ENCODE peak calls at places on chromosomes 7 and 10, in six cellular contexts. S is IMR-90, H is thyroid gland, K is PC-3, T is cardiac fibroblast, R is A549. I is an unnamed sample.

GRCh38 chr10:131854579-131855335 is 46.1 kb upstream of the PPP2R2D start:
- DNase-seq in H (no peak), K (no peak), S (no peak), T (no peak), R (no peak), I (no peak)

GRCh38 chr7:92763636-92764423 is 72.5 kb downstream of the CDK6 start:
- DNase-seq in K (peak), H (no peak), R (peak), T (peak), S (peak), I (no peak)

GRCh38 chr7:137462847-137463246 is 119.3 kb upstream of the PTN start:
- DNase-seq in S (no peak), K (no peak), T (no peak), H (no peak), R (no peak), I (no peak)

GRCh38 chr10:124104011-124104627 is 10.7 kb upstream of the CHST15 start:
- DNase-seq in R (no peak), H (no peak), K (no peak), T (no peak), S (no peak), I (no peak)

GRCh38 chr10:77527839-77528238 is 109.8 kb downstream of the KCNMA1 start:
- DNase-seq in H (no peak), R (no peak), T (no peak), K (no peak), S (no peak), I (no peak)

GRCh38 chr7:22672892-22673637 is 53.9 kb upstream of the IL6 start:
- DNase-seq in K (peak), S (peak), T (no peak), H (no peak), R (peak), I (no peak)

GRCh38 chr10:69329721-69330178 is 51.5 kb downstream of the HK1 start:
- DNase-seq in S (no peak), R (no peak), T (no peak), K (no peak), H (no peak), I (no peak)

GRCh38 chr7:23343806-23344500 is 44.8 kb downstream of the MALSU1 start:
- DNase-seq in R (no peak), H (no peak), K (no peak), T (no peak), S (peak), I (no peak)

GRCh38 chr7:72781161-72781560 is 46.8 kb downstream of the TYW1B start:
- DNase-seq in R (no peak), T (no peak), S (no peak), K (no peak), H (no peak), I (no peak)

GRCh38 chr7:102424129-102424551 is 9.2 kb upstream of the ORAI2 start:
- DNase-seq in R (no peak), H (no peak), S (no peak), T (no peak), K (no peak), I (no peak)

GRCh38 chr7:138259675-138260074 is 183.4 kb downstream of the AKR1D1 start:
- DNase-seq in H (no peak), S (no peak), R (no peak), T (no peak), K (no peak), I (no peak)

GRCh38 chr7:110386914-110387313 is 704.0 kb upstream of the LRRN3 start:
- DNase-seq in H (no peak), K (peak), S (peak), T (peak), R (peak), I (no peak)

GRCh38 chr10:5666324-5667220 is at the start of gene ASB13:
- DNase-seq in S (peak), R (peak), K (peak), T (peak), H (peak), I (no peak)

GRCh38 chr10:44571701-44572100 is 186.8 kb upstream of the CXCL12 start:
- DNase-seq in H (no peak), S (peak), K (peak), T (peak), R (no peak), I (no peak)

GRCh38 chr10:121668336-121669009 is 70.2 kb upstream of the FGFR2 start:
- DNase-seq in T (no peak), K (no peak), R (no peak), H (peak), S (no peak), I (no peak)

GRCh38 chr7:87218941-87219544 is 489 bp downstream of the TMEM243 start:
- DNase-seq in K (peak), T (peak), H (peak), R (peak), S (peak), I (no peak)

GRCh38 chr7:52273685-52274610 is 761.5 kb upstream of the POM121L12 start:
- DNase-seq in T (peak), R (no peak), S (no peak), K (no peak), H (no peak), I (no peak)

GRCh38 chr7:97418312-97418711 is 300.8 kb downstream of the SDHAF3 start:
- DNase-seq in K (no peak), S (no peak), H (no peak), T (no peak), R (peak), I (no peak)

GRCh38 chr10:50577681-50578350 is 45.9 kb downstream of the SGMS1 start:
- DNase-seq in K (peak), H (peak), T (peak), R (no peak), S (peak), I (no peak)
- H3K4me3 ChIP-seq in K (no peak), H (no peak), T (no peak), R (no peak), S (no peak), I (no peak)

GRCh38 chr7:10257438-10257837 is 716.2 kb upstream of the PHF14 start:
- DNase-seq in K (no peak), S (no peak), T (no peak), H (no peak), R (no peak), I (no peak)
- TF ChIP-seq CTCF in K (no peak), S (no peak), T (no peak), H (no peak), R (no peak), I (no peak)

GRCh38 chr7:158249692-158250091 is 337.9 kb downstream of the PTPRN2 start:
- DNase-seq in R (no peak), S (no peak), K (no peak), H (no peak), T (no peak), I (no peak)

GRCh38 chr7:158246272-158246959 is 341.2 kb downstream of the PTPRN2 start:
- DNase-seq in S (no peak), R (no peak), T (no peak), K (no peak), H (no peak), I (no peak)

GRCh38 chr7:158248816-158249215 is 338.8 kb downstream of the PTPRN2 start:
- DNase-seq in S (no peak), H (no peak), R (no peak), K (no peak), T (no peak), I (no peak)

GRCh38 chr7:158246960-158247673 is 340.5 kb downstream of the PTPRN2 start:
- DNase-seq in K (no peak), H (no peak), S (no peak), R (no peak), T (no peak), I (no peak)

GRCh38 chr7:158247758-158248487 is 339.7 kb downstream of the PTPRN2 start:
- DNase-seq in K (no peak), R (no peak), S (no peak), H (no peak), T (no peak), I (no peak)
- H3K4me3 ChIP-seq in K (no peak), R (no peak), S (no peak), H (no peak), T (no peak), I (no peak)

DNA sequence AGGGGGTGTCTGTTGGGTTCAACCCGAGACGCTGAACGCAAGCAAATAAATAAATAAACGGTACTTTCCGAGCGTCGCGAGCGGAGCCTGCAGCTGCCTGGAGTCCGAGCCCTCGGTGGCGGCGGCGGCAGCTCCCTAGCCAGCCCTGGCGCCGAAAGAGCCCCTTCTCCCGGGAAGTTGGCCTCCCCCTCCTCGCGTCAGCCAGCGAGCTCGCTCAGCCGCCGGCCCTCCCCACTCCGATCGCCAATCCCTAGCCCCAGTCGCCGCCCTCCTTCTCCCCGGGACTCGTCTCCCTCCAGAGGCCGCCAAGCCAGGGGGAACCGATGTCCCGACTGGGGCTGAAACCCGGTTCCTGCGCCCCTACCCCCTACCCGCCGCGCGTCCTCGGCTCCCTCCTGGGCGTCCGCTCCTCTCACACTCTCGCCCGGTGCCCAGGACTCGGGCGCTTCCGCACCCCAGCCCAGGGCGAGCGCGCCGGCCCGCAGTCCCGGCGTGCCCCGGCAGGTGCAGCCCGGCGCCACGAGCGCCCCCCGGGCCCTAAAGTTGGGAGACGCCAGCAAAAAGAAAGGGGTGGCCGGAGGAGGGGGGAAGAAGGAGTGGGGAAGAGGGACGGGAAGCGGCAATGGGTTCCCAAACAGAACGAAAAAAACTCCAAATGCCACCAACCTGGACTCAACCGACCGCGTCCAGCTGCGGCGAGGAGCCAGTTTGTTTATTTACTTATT is at the start of gene GFRA1:
- DNase-seq in S (peak), R (peak), H (no peak), T (no peak), K (no peak), I (no peak)
- TF ChIP-seq CTCF in S (peak), R (peak), H (no peak), T (no peak), K (no peak), I (no peak)

DNA sequence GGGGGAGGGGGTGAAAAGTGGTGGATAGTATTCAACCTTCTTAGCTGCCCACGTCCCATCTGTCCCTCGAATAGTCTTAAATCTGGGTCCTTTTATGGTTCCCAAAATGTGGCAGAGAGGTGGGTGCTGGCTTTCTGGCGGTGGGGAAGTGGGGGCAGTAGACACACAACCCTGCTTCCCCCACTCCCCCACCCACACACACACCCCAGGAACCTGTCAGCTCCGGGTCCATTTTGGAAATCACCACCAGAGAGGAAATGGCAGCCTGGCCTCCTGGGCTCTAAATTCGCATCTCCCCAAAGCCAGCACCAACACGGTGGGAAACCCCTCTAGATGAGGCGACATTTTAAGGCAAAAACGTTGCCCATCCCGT is 827 bp downstream of the TMEM130 start:
- DNase-seq in H (no peak), K (no peak), S (no peak), R (no peak), T (no peak), I (no peak)
- H3K4me3 ChIP-seq in H (no peak), K (no peak), S (peak), R (no peak), T (no peak), I (peak)

GRCh38 chr7:113421696-113422330 is 303.5 kb upstream of the SMIM30 start:
- DNase-seq in T (peak), K (peak), H (peak), R (peak), S (peak), I (peak)
- TF ChIP-seq CTCF in T (peak), K (peak), H (peak), R (peak), S (peak), I (peak)

DNA sequence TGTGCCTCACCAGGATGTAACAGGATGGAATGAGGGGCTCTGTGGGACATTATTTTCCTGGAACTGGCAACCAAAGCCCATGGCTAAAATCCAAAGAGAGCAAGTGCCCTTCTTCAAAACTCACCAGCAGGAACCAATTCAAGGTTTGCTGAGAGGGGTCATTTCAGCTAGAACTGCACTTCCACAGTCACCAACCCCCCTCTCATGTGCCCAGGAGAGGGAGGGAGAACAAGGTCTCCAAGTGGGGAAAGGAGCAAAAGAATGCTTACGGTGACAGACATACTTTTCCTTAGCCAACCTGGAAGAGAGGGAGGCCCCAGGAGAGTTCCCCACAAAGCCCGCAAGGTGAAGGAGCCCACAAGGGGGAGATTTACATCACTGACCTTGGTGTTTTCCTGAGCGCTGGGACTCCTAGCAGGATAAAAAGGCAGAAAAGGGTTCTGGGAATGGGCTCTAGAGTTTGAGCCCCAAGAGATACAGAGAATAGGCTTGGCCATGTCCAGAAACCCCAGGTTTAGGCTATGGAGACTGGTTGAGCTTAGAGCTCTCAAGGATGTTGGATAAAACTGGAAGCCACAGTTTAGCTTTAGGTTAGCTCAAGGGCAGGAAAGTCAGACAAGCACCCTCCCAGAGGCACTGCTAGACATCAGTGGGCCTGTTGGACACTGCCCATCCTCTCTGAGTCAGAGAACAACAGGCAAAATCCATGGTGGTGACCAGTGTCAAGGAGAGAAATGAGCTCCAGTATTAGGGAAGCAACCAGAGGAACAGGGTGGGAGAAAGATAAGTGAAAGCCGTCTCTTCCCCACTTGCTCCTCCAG is 63.9 kb upstream of the GHITM start:
- DNase-seq in H (peak), R (no peak), S (no peak), T (no peak), K (no peak), I (no peak)
- H3K4me3 ChIP-seq in H (no peak), R (no peak), S (no peak), T (no peak), K (no peak), I (no peak)

GRCh38 chr10:117375360-117376147 is at the start of gene PDZD8:
- DNase-seq in T (peak), K (peak), H (peak), R (peak), S (peak), I (no peak)
- TF ChIP-seq CTCF in T (no peak), K (no peak), H (no peak), R (no peak), S (peak), I (no peak)

GRCh38 chr7:47844311-47844710 is 104.0 kb downstream of the PKD1L1 start:
- DNase-seq in S (no peak), H (no peak), K (peak), R (no peak), T (no peak), I (no peak)
- H3K4me3 ChIP-seq in S (no peak), H (no peak), K (no peak), R (no peak), T (no peak), I (no peak)